ENCODE peak calls at places on chromosomes 5 and 9, in five cellular contexts. I, T, N, S and M are unnamed samples.

GRCh38 chr9:91905958-91906585 is 44.0 kb downstream of the ROR2 start:
- ATAC-seq in I (no peak), T (peak), N (peak), S (peak), M (peak)

GRCh38 chr9:110580850-110581249 is 1.3 kb upstream of the SVEP1 start:
- ATAC-seq in I (no peak), T (no peak), N (peak), S (no peak), M (no peak)

GRCh38 chr5:173094012-173094661 is 38.0 kb downstream of the CREBRF start:
- ATAC-seq in I (peak), T (no peak), N (peak), S (no peak), M (no peak)

GRCh38 chr9:111744363-111744762 is 50.4 kb downstream of the SHOC1 start:
- ATAC-seq in I (peak), T (no peak), N (no peak), S (no peak), M (no peak)

GRCh38 chr5:56737002-56737621 is 78.2 kb upstream of the MAP3K1 start:
- ATAC-seq in I (peak), T (peak), N (no peak), S (no peak), M (peak)

GRCh38 chr9:133488686-133489252 is 9.9 kb upstream of the SLC2A6 start:
- ATAC-seq in I (no peak), T (no peak), N (no peak), S (no peak), M (no peak)

GRCh38 chr9:80701061-80701460 is 988.3 kb downstream of the TLE1 start:
- ATAC-seq in I (no peak), T (no peak), N (no peak), S (no peak), M (no peak)

GRCh38 chr9:38355115-38355514 is 37.4 kb upstream of the ALDH1B1 start:
- ATAC-seq in I (no peak), T (no peak), N (no peak), S (no peak), M (no peak)

GRCh38 chr9:121887553-121888437 is 205.3 kb downstream of the TTLL11 start:
- ATAC-seq in I (peak), T (no peak), N (no peak), S (no peak), M (no peak)

GRCh38 chr5:67338416-67338815 is 141.8 kb upstream of the CD180 start:
- ATAC-seq in I (no peak), T (no peak), N (no peak), S (no peak), M (no peak)

GRCh38 chr5:111968459-111968858 is 211.5 kb upstream of the NREP start:
- ATAC-seq in I (no peak), T (no peak), N (no peak), S (no peak), M (no peak)

GRCh38 chr5:57412010-57412409 is 70.6 kb downstream of the ACTBL2 start:
- ATAC-seq in I (peak), T (no peak), N (peak), S (no peak), M (no peak)

GRCh38 chr9:83508072-83508471 is 30.1 kb downstream of the FRMD3 start:
- ATAC-seq in I (no peak), T (peak), N (no peak), S (peak), M (peak)

GRCh38 chr5:83927140-83927733 is 206.6 kb upstream of the HAPLN1 start:
- ATAC-seq in I (peak), T (no peak), N (peak), S (no peak), M (no peak)

GRCh38 chr5:10736354-10736753 is 24.7 kb downstream of the DAP start:
- ATAC-seq in I (no peak), T (no peak), N (no peak), S (no peak), M (no peak)

GRCh38 chr5:139251695-139252288 is 41.7 kb upstream of the MATR3 start:
- ATAC-seq in I (peak), T (no peak), N (peak), S (no peak), M (no peak)

GRCh38 chr5:112143684-112144083 is 275.4 kb downstream of the EPB41L4A start:
- ATAC-seq in I (no peak), T (no peak), N (no peak), S (no peak), M (no peak)

GRCh38 chr9:114037249-114037648 is 40.9 kb downstream of the AMBP start:
- ATAC-seq in I (no peak), T (no peak), N (no peak), S (no peak), M (no peak)

GRCh38 chr9:109834855-109835254 is 54.9 kb downstream of the PALM2AKAP2 start:
- ATAC-seq in I (no peak), T (no peak), N (no peak), S (no peak), M (no peak)

GRCh38 chr9:16321461-16322119 is 548.9 kb downstream of the BNC2 start:
- ATAC-seq in I (peak), T (no peak), N (peak), S (no peak), M (no peak)

GRCh38 chr5:56670916-56671315 is 144.4 kb upstream of the MAP3K1 start:
- ATAC-seq in I (no peak), T (no peak), N (no peak), S (no peak), M (no peak)

GRCh38 chr9:113564804-113565237 is 101.3 kb downstream of the RGS3 start:
- ATAC-seq in I (peak), T (no peak), N (peak), S (no peak), M (no peak)

GRCh38 chr5:67985686-67986387 is 229.7 kb upstream of the PIK3R1 start:
- ATAC-seq in I (peak), T (no peak), N (no peak), S (no peak), M (no peak)

GRCh38 chr5:68171101-68171558 is 44.4 kb upstream of the PIK3R1 start:
- ATAC-seq in I (peak), T (no peak), N (no peak), S (no peak), M (no peak)

GRCh38 chr5:31890025-31890424 is 251.1 kb downstream of the PDZD2 start:
- ATAC-seq in I (no peak), T (no peak), N (no peak), S (no peak), M (no peak)

GRCh38 chr5:110957934-110958333 is 113.6 kb upstream of the TSLP start:
- ATAC-seq in I (no peak), T (no peak), N (peak), S (no peak), M (no peak)

GRCh38 chr5:59367791-59368394 is 525.6 kb downstream of the PDE4D start:
- ATAC-seq in I (peak), T (peak), N (peak), S (no peak), M (peak)

GRCh38 chr5:135477594-135477993 is 25.4 kb upstream of the TIFAB start:
- ATAC-seq in I (no peak), T (no peak), N (no peak), S (no peak), M (no peak)

GRCh38 chr5:139688712-139689413 is 40.7 kb downstream of the CXXC5 start:
- ATAC-seq in I (no peak), T (no peak), N (no peak), S (no peak), M (no peak)

GRCh38 chr5:59496524-59497134 is 396.9 kb downstream of the PDE4D start:
- ATAC-seq in I (no peak), T (peak), N (no peak), S (no peak), M (peak)

GRCh38 chr5:146751781-146752401 is 126.7 kb downstream of the PPP2R2B start:
- ATAC-seq in I (no peak), T (peak), N (no peak), S (peak), M (peak)

GRCh38 chr5:169649486-169649885 is 12.4 kb downstream of the DOCK2 start:
- ATAC-seq in I (no peak), T (peak), N (no peak), S (peak), M (peak)

GRCh38 chr9:34500623-34501267 is 22.0 kb downstream of the ENHO start:
- ATAC-seq in I (peak), T (peak), N (peak), S (no peak), M (peak)

GRCh38 chr5:120706877-120707276 is 242.8 kb downstream of the PRR16 start:
- ATAC-seq in I (no peak), T (no peak), N (no peak), S (no peak), M (no peak)

GRCh38 chr5:42636425-42636824 is 120.2 kb upstream of the CCDC152 start:
- ATAC-seq in I (no peak), T (no peak), N (no peak), S (no peak), M (no peak)